ENCODE peak calls at places on chromosome 5, in five cellular contexts. K, M, C, T and X are unnamed samples.

GRCh38 chr5:72402959-72403628 is 82.9 kb downstream of the PTCD2 start:
- DNase-seq in M (no peak), K (no peak), T (no peak), C (no peak), X (no peak)

GRCh38 chr5:122907238-122907637 is 61.8 kb downstream of the SNX24 start:
- DNase-seq in T (no peak), C (no peak), K (no peak), M (peak; percentile 30), X (no peak)

GRCh38 chr5:149257875-149258705 is 13.6 kb upstream of the AFAP1L1 start:
- DNase-seq in T (no peak), M (no peak), C (no peak), K (no peak), X (no peak)

GRCh38 chr5:137565450-137565849 is 66.3 kb upstream of the SPOCK1 start:
- DNase-seq in C (no peak), K (no peak), M (no peak), T (no peak), X (no peak)

GRCh38 chr5:138724470-138725146 is 28.6 kb upstream of the CTNNA1 start:
- DNase-seq in K (peak; percentile 43), M (no peak), C (no peak), T (no peak), X (no peak)

GRCh38 chr5:431001-431710 is 11.8 kb upstream of the EXOC3 start:
- DNase-seq in M (peak; percentile 89), C (peak; percentile 71), K (peak; percentile 58), T (peak; percentile 24), X (peak; percentile 52)

GRCh38 chr5:126863402-126863801 is 86.5 kb downstream of the LMNB1 start:
- DNase-seq in K (no peak), M (no peak), C (no peak), T (no peak), X (no peak)

GRCh38 chr5:103135461-103135860 is 15.4 kb downstream of the PPIP5K2 start:
- DNase-seq in T (no peak), C (no peak), K (no peak), M (no peak), X (no peak)

GRCh38 chr5:24693609-24694008 is 48.8 kb upstream of the CDH10 start:
- DNase-seq in C (no peak), M (no peak), K (no peak), T (no peak), X (no peak)

GRCh38 chr5:86880785-86881492 is 263.2 kb downstream of the COX7C start:
- DNase-seq in C (peak; percentile 63), K (peak; percentile 35), M (peak; percentile 74), T (no peak), X (peak; percentile 32)

GRCh38 chr5:95591490-95591901 is 28.4 kb upstream of the GPR150 start:
- DNase-seq in T (no peak), K (no peak), C (no peak), M (no peak), X (peak; percentile 20)

GRCh38 chr5:125786021-125786420 is 637.2 kb upstream of the GRAMD2B start:
- DNase-seq in M (no peak), T (no peak), C (no peak), K (no peak), X (no peak)

GRCh38 chr5:36150676-36151433 is 832 bp downstream of the LMBRD2 start:
- DNase-seq in T (peak; percentile 20), C (peak; percentile 70), K (peak; percentile 80), M (peak; percentile 64), X (peak; percentile 57)

GRCh38 chr5:179699640-179700298 is 1.0 kb downstream of the CANX start:
- DNase-seq in M (peak; percentile 45), T (no peak), K (no peak), C (peak; percentile 4), X (peak; percentile 68)

GRCh38 chr5:127936439-127936972 is 147.1 kb upstream of the SLC12A2 start:
- DNase-seq in T (no peak), C (no peak), M (no peak), K (no peak), X (peak; percentile 14)

GRCh38 chr5:58921106-58921505 is 338.2 kb downstream of the RAB3C start:
- DNase-seq in C (no peak), K (no peak), T (no peak), M (no peak), X (no peak)

GRCh38 chr5:62340392-62340791 is 34.4 kb downstream of the KIF2A start:
- DNase-seq in C (no peak), M (no peak), K (peak; percentile 9), T (no peak), X (no peak)

GRCh38 chr5:78557601-78558000 is 91.0 kb downstream of the LHFPL2 start:
- DNase-seq in C (no peak), T (no peak), M (no peak), K (no peak), X (no peak)

GRCh38 chr5:109318455-109319108 is 91.2 kb downstream of the PJA2 start:
- DNase-seq in K (no peak), M (no peak), T (no peak), C (no peak), X (no peak)

GRCh38 chr5:177438468-177438867 is 8.1 kb upstream of the PRR7 start:
- DNase-seq in C (no peak), M (no peak), T (no peak), K (no peak), X (no peak)

GRCh38 chr5:174806729-174807128 is 82.3 kb downstream of the MSX2 start:
- DNase-seq in K (no peak), C (no peak), M (no peak), T (no peak), X (no peak)

GRCh38 chr5:180640301-180640764 is 9.1 kb downstream of the FLT4 start:
- DNase-seq in M (no peak), K (no peak), T (no peak), C (no peak), X (no peak)

GRCh38 chr5:32265902-32266301 is 46.8 kb downstream of the MTMR12 start:
- DNase-seq in M (no peak), K (no peak), T (no peak), C (no peak), X (no peak)

GRCh38 chr5:93192107-93192506 is 388.9 kb downstream of the NR2F1-AS1 start:
- DNase-seq in T (no peak), M (no peak), C (no peak), K (peak; percentile 17), X (no peak)

GRCh38 chr5:150751096-150751891 is 7.5 kb downstream of the DCTN4 start:
- DNase-seq in T (no peak), C (no peak), K (no peak), M (no peak), X (no peak)

GRCh38 chr5:134123360-134123759 is 8.9 kb downstream of the TCF7 start:
- DNase-seq in C (no peak), K (no peak), T (no peak), M (no peak), X (no peak)

GRCh38 chr5:776862-777711 is 7.4 kb downstream of the ZDHHC11B start:
- DNase-seq in K (peak; percentile 17), M (no peak), T (no peak), C (no peak), X (no peak)

GRCh38 chr5:133393776-133394476 is 218.4 kb downstream of the FSTL4 start:
- DNase-seq in C (no peak), K (no peak), M (no peak), T (no peak), X (no peak)

GRCh38 chr5:15791274-15791673 is 291.3 kb downstream of the FBXL7 start:
- DNase-seq in K (no peak), T (no peak), M (no peak), C (no peak), X (no peak)

GRCh38 chr5:112548246-112548982 is 129.3 kb upstream of the EPB41L4A start:
- DNase-seq in M (peak; percentile 82), T (no peak), C (no peak), K (no peak), X (no peak)

GRCh38 chr5:37272564-37272963 is 23.4 kb upstream of the CPLANE1 start:
- DNase-seq in M (peak; percentile 57), K (peak; percentile 51), C (no peak), T (no peak), X (no peak)

GRCh38 chr5:91162534-91163381 is 220.4 kb downstream of the ARRDC3 start:
- DNase-seq in K (no peak), T (peak; percentile 17), M (peak; percentile 84), C (peak; percentile 37), X (peak; percentile 82)

GRCh38 chr5:159456261-159456660 is 126.0 kb upstream of the IL12B start:
- DNase-seq in C (no peak), T (no peak), K (no peak), M (no peak), X (no peak)